ENCODE peak calls at places on chromosome 10, in five cellular contexts. N is A549; R is small intestine; T is WERI-Rb-1; J is CD4-positive, alpha-beta T cell. O is an unnamed sample.

GRCh38 chr10:78134919-78135318 is 101.3 kb downstream of the RPS24 start:
- DNase-seq in N (peak; percentile 42), R (no peak), T (no peak), J (no peak), O (no peak)

GRCh38 chr10:43616697-43617370 is 10.6 kb downstream of the ZNF485 start:
- DNase-seq in N (peak; percentile 7), R (no peak), T (no peak), J (no peak), O (no peak)

GRCh38 chr10:133364645-133365431 is 7.0 kb upstream of the FUOM start:
- DNase-seq in N (no peak), R (peak; percentile 61), T (no peak), J (no peak), O (no peak)

GRCh38 chr10:11823122-11823988 is at the start of gene PROSER2:
- DNase-seq in N (peak; percentile 77), R (peak; percentile 43), T (peak; percentile 32), J (peak; percentile 15), O (no peak)

GRCh38 chr10:50362547-50363125 is 111.3 kb upstream of the ASAH2 start:
- DNase-seq in N (peak; percentile 20), R (no peak), T (no peak), J (no peak), O (no peak)

GRCh38 chr10:64096941-64097340 is 575.7 kb downstream of the REEP3 start:
- DNase-seq in N (no peak), R (no peak), T (no peak), J (no peak), O (no peak)

GRCh38 chr10:124532106-124532641 is 70.6 kb downstream of the LHPP start:
- DNase-seq in N (peak; percentile 41), R (peak; percentile 48), T (peak; percentile 33), J (no peak), O (no peak)

GRCh38 chr10:46552526-46553237 is 3.8 kb downstream of the GPRIN2 start:
- DNase-seq in N (no peak), R (peak; percentile 48), T (peak; percentile 6), J (no peak), O (no peak)

GRCh38 chr10:70889291-70889690 is 926 bp upstream of the PCBD1 start:
- DNase-seq in N (no peak), R (no peak), T (no peak), J (no peak), O (no peak)

GRCh38 chr10:128945398-128945797 is 521.6 kb upstream of the MGMT start:
- DNase-seq in N (no peak), R (no peak), T (no peak), J (no peak), O (no peak)

GRCh38 chr10:128938488-128938887 is 528.6 kb upstream of the MGMT start:
- DNase-seq in N (no peak), R (no peak), T (no peak), J (no peak), O (no peak)

GRCh38 chr10:128943111-128943510 is 523.9 kb upstream of the MGMT start:
- DNase-seq in N (no peak), R (no peak), T (no peak), J (no peak), O (no peak)
- H3K9me3 ChIP-seq in N (no peaks in the 10 kb centered on the region), R (no peaks in the 10 kb centered on the region), T (peaks cover 4% of the 10 kb centered on the region), J (no peaks in the 10 kb centered on the region), O (no peaks in the 10 kb centered on the region)

GRCh38 chr10:97849101-97849490 is 547 bp upstream of the GOLGA7B start:
- DNase-seq in N (no peak), R (peak; percentile 67), T (no peak), J (no peak), O (no peak)
- H3K9me3 ChIP-seq in N (no peaks in the 10 kb centered on the region), R (no peaks in the 10 kb centered on the region), T (no peaks in the 10 kb centered on the region), J (no peaks in the 10 kb centered on the region), O (no peaks in the 10 kb centered on the region)

DNA sequence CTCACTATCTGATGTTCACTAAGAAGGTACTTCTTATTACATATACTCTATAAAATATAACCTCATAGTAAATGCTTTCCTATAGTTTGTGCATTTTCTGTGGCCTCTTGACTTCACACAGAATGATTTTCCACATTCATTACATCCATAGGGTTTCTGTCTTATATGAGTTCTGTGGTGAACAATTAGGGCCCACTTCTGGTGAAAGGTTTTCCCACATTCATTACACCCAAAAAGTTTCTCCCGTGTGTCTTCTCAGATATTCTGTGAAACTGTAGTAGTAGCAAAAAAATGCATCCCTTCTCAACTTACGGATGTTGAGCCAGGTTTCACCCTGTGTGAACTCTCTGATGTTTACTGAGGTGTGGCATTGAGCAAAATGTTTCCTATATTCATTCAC is 119.3 kb downstream of the ZNF33B start:
- DNase-seq in N (no peak), R (no peak), T (no peak), J (no peak), O (no peak)
- H3K9me3 ChIP-seq in N (peaks cover 90% of the 10 kb centered on the region), R (no peaks in the 10 kb centered on the region), T (peaks cover 50% of the 10 kb centered on the region), J (peaks cover 98% of the 10 kb centered on the region), O (peaks cover 35% of the 10 kb centered on the region)

DNA sequence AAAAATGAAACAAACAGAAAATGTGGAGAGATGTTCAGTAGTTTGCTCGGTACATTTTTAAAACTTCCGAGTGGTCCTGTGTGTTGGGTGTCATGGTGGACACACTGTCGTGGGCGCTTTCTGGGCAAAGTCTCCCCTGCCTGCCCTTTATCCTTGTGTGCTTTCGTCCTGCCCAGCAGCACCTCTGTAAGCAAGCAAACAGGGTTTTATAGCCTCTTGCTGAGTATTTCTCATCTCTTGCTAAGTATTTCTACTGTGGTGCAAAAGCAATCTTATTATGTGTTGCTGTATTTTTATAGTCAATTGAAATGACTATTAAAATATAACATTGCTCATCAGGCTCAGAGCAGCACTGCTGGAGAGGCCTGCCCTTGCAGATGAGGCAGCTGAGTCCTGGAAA is 48.7 kb downstream of the DOCK1 start:
- DNase-seq in N (no peak), R (no peak), T (no peak), J (no peak), O (no peak)
- H3K9me3 ChIP-seq in N (peaks cover 11% of the 10 kb centered on the region), R (no peaks in the 10 kb centered on the region), T (peaks cover 23% of the 10 kb centered on the region), J (no peaks in the 10 kb centered on the region), O (peaks cover 3% of the 10 kb centered on the region)

DNA sequence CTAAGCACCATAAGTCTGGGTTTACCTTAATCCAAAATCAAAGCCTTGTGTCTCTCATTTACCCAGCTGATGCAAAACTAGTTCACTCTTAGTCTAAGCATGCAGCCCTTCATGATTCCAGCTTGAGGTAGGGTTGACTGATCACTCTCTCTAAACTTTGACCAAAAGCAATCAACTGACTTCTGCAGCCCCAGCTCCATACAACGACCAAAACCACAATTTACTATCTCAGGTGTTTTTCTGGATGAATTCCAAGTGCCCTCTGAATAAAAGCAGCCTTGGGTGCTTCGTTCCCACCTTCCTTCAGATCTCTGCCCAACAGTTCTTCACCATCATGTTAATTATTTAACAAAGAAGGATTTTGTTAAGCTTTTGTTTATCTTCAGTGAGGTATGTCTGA is 62.6 kb downstream of the CCDC6 start:
- DNase-seq in N (no peak), R (peak; percentile 16), T (no peak), J (no peak), O (no peak)
- H3K9me3 ChIP-seq in N (no peaks in the 10 kb centered on the region), R (no peaks in the 10 kb centered on the region), T (no peaks in the 10 kb centered on the region), J (no peaks in the 10 kb centered on the region), O (no peaks in the 10 kb centered on the region)

O was measured in T-helper 17 cell.